ENCODE peak calls at places on chromosome 16, in five cellular contexts. T is breast epithelium, E is HCT116, H is AG04450, Q is psoas muscle. Y is an unnamed sample.
A peak's percentile ranks its signal among the peaks of the same experiment; 100 is the strongest.

GRCh38 chr16:30786936-30787612 is at the start of gene ZNF629:
- DNase-seq in H (no peak), E (peak; percentile 39), T (peak; percentile 74), Q (peak; percentile 86), Y (peak; percentile 76)

GRCh38 chr16:19294156-19294649 is 8.7 kb downstream of the CLEC19A start:
- DNase-seq in E (no peak), H (no peak), T (no peak), Q (peak; percentile 51), Y (peak; percentile 40)

GRCh38 chr16:57475711-57476339 is 10.5 kb downstream of the DOK4 start:
- DNase-seq in H (no peak), Q (peak; percentile 67), T (peak; percentile 46), E (peak; percentile 24), Y (no peak)

GRCh38 chr16:24689128-24689527 is 40.3 kb upstream of the TNRC6A start:
- DNase-seq in E (peak; percentile 57), T (no peak), Q (no peak), H (no peak), Y (no peak)

GRCh38 chr16:66474750-66475199 is 47.7 kb downstream of the BEAN1 start:
- DNase-seq in Q (no peak), H (no peak), T (no peak), E (no peak), Y (no peak)

GRCh38 chr16:88009566-88010342 is 58.5 kb downstream of the BANP start:
- DNase-seq in Q (no peak), E (no peak), H (no peak), T (no peak), Y (no peak)

GRCh38 chr16:50153648-50154368 is 702 bp downstream of the TENT4B start:
- DNase-seq in E (no peak), Q (peak; percentile 60), H (no peak), T (no peak), Y (peak; percentile 13)

GRCh38 chr16:20903116-20903888 is 2.7 kb downstream of the LYRM1 start:
- DNase-seq in H (no peak), E (no peak), T (no peak), Q (no peak), Y (no peak)

GRCh38 chr16:89330177-89330856 is 112.8 kb downstream of the ZNF778 start:
- DNase-seq in Q (peak; percentile 69), T (no peak), H (no peak), E (peak; percentile 92), Y (no peak)

GRCh38 chr16:71467810-71468209 is 5.8 kb upstream of the ZNF23 start:
- DNase-seq in T (no peak), Q (no peak), E (no peak), H (no peak), Y (no peak)

GRCh38 chr16:47375423-47375822 is 85.4 kb downstream of the ITFG1 start:
- DNase-seq in Q (no peak), E (no peak), H (no peak), T (no peak), Y (no peak)

GRCh38 chr16:72112906-72113615 is 19.4 kb downstream of the DHX38 start:
- DNase-seq in H (no peak), E (no peak), Q (no peak), T (no peak), Y (no peak)

GRCh38 chr16:48862087-48862532 is 252.1 kb upstream of the N4BP1 start:
- DNase-seq in E (peak; percentile 7), T (no peak), Q (no peak), H (peak; percentile 29), Y (no peak)
- TF ChIP-seq CTCF in E (peak; percentile 56), T (no peak), Q (no peak), H (peak; percentile 31), Y (no peak)

GRCh38 chr16:14611660-14612059 is 18.4 kb downstream of the PARN start:
- DNase-seq in H (no peak), T (no peak), Q (no peak), E (no peak), Y (no peak)

GRCh38 chr16:14608111-14608566 is 21.9 kb downstream of the PARN start:
- DNase-seq in Q (no peak), T (no peak), E (no peak), H (no peak), Y (no peak)

GRCh38 chr16:14606102-14606501 is 24.0 kb downstream of the PARN start:
- DNase-seq in E (no peak), H (no peak), T (no peak), Q (no peak), Y (no peak)

GRCh38 chr16:14609716-14610115 is 20.3 kb downstream of the PARN start:
- DNase-seq in T (no peak), E (no peak), Q (no peak), H (no peak), Y (no peak)

DNA sequence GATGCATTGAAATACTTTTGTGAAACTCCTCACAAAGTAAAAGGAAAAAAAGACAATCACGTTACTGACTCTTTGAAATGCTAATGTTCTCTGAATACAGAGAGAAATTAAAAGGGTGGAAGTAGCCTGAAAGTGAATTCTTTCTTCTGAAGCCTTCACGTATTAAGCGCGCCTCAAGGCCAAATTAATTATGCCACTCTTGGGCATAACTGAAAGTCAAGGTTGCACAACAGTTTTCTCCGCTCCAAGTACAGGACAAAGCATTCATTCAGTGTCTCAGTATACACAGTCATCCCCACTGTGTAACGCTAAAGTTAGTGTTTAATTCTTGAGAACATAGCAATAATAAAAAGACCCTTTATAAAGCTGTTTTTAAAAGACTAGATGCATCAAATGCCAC is 21.5 kb downstream of the PARN start:
- DNase-seq in H (no peak), Q (no peak), T (no peak), E (no peak), Y (no peak)
- H3K27ac ChIP-seq in H (no peak overlapping the region), Q (no peak overlapping the region), T (peak overlapping the region; percentile 65), E (no peak overlapping the region), Y (peak overlapping the region; percentile 66)

DNA sequence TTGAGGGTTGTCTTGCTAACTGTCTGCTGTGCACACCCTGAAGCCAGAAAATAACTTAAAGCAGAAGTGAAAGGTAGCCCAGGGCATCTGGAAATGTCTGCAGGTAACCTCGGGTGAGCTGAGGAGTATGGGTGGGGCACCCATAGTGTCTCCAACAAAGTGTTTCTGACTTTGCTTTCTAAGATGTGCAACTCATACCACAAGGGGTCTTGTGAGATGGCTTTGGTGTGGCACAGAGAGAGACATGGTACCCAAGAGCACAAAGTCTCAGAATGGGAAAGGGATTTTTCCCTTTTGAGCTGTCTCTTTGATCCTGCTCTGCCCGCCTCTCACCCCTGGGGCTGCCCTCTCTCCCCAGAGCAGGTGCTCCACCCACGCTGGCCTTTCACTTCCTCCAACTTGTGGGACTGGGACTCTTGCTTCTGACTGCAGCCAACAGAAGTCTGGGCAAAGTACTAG is 6.9 kb downstream of the CHD9 start:
- DNase-seq in E (no peak), Q (no peak), T (no peak), H (no peak), Y (no peak)
- TF ChIP-seq CTCF in E (no peak), Q (no peak), T (no peak), H (no peak), Y (no peak)

GRCh38 chr16:11101283-11101682 is 154.7 kb downstream of the SOCS1 start:
- DNase-seq in T (no peak), H (no peak), Q (no peak), E (no peak), Y (no peak)

GRCh38 chr16:11098601-11099377 is 154.4 kb downstream of the CLEC16A start:
- DNase-seq in T (no peak), H (no peak), E (no peak), Q (no peak), Y (no peak)

GRCh38 chr16:11101695-11102522 is 154.1 kb downstream of the SOCS1 start:
- DNase-seq in E (no peak), H (peak; percentile 71), T (no peak), Q (no peak), Y (no peak)

GRCh38 chr16:11099672-11100195 is 155.4 kb downstream of the CLEC16A start:
- DNase-seq in T (no peak), H (no peak), Q (no peak), E (no peak), Y (no peak)

GRCh38 chr16:11100239-11100750 is 155.7 kb downstream of the SOCS1 start:
- DNase-seq in E (peak; percentile 23), T (no peak), H (peak; percentile 94), Q (peak; percentile 75), Y (peak; percentile 42)
- H3K27ac ChIP-seq in E (peak overlapping the region; percentile 3), T (peak overlapping the region; percentile 54), H (peak overlapping the region; percentile 98), Q (peak overlapping the region; percentile 17), Y (no peak overlapping the region)

GRCh38 chr16:84451781-84452180 is 52.7 kb downstream of the MEAK7 start:
- DNase-seq in H (no peak), Q (no peak), E (no peak), T (peak; percentile 39), Y (no peak)
- TF ChIP-seq CTCF in H (no peak), Q (no peak), E (no peak), T (no peak), Y (no peak)

GRCh38 chr16:85291302-85292148 is 179.3 kb upstream of the CIBAR2 start:
- DNase-seq in E (no peak), Q (peak; percentile 70), T (no peak), H (no peak), Y (no peak)
- H3K27ac ChIP-seq in E (no peak overlapping the region), Q (no peak overlapping the region), T (no peak overlapping the region), H (no peak overlapping the region), Y (peak overlapping the region; percentile 91)

DNA sequence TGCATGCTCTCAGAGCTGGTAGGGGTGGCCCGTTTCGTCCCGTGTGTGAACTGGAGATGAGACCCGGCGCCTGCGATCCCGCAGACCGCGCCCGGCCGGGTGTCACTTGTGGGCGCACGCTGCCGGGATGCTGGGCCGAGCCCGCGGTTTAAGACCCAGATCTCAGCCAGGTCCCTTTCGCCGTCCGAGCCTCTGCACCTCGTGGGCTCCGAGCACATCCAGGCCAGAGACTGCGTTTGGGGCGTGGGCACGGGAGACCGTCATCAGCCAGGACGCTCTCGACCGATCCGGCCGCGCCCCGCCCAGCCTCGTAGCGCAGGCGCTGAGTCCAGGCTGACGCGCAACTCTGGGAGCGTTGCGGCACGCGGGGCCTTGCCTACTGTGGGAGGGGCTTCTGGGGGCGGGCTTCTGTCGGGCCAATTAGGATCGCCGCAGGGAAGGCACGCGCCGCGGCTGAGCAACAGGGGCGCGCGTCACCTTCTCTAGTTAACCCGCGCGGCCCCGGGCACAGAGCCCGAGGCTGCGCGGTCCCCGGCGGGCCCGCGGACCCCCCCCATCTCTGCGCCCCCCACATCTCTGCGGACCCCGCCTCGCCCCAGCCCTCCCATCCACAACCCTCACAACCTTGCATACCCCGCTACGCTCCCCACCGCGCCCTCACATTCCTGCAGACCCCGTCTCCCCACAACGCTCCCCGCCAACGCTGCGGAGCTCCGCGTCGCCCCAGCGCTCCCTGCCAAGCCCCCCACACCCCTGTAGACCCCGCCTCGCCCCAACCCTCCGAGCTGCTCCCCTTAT is 687 bp upstream of the CEMP1 start:
- DNase-seq in Q (peak; percentile 99), H (peak; percentile 88), E (peak; percentile 91), T (peak; percentile 99), Y (peak; percentile 96)
- TF ChIP-seq CTCF in Q (no peak), H (no peak), E (no peak), T (no peak), Y (no peak)

GRCh38 chr16:17471745-17472075 is 950 bp upstream of the XYLT1 start:
- DNase-seq in Q (no peak), T (no peak), E (no peak), H (no peak), Y (no peak)
- H3K27ac ChIP-seq in Q (peak overlapping the region; percentile 19), T (peak overlapping the region; percentile 87), E (no peak overlapping the region), H (peak overlapping the region; percentile 70), Y (peak overlapping the region; percentile 94)